ENCODE peak calls at places on chromosomes 12 and 14, in eight cellular contexts. Y is right atrium auricular region, G is testis, F is colonic mucosa, E is retinal pigment epithelial cell, P is BE2C, J is thoracic aorta, L is neural progenitor cell. B is an unnamed sample.

GRCh38 chr12:93518725-93519124 is 51.4 kb downstream of the MRPL42 start:
- DNase-seq in Y (no peak), G (no peak), F (no peak), E (peak), P (no peak), J (no peak), L (no peak), B (no peak)

GRCh38 chr12:58500399-58500798 is 419.9 kb downstream of the LRIG3 start:
- DNase-seq in Y (no peak), G (no peak), F (no peak), E (no peak), P (no peak), J (no peak), L (no peak), B (no peak)

GRCh38 chr14:54676822-54677708 is 110.1 kb downstream of the SAMD4A start:
- DNase-seq in Y (peak), G (no peak), F (no peak), E (peak), P (no peak), J (no peak), L (peak), B (peak)

GRCh38 chr12:59403259-59403932 is 192.4 kb upstream of the SLC16A7 start:
- DNase-seq in Y (no peak), G (peak), F (peak), E (peak), P (peak), J (no peak), L (peak), B (no peak)

GRCh38 chr14:40574780-40575179 is 1031.9 kb upstream of the LRFN5 start:
- DNase-seq in Y (no peak), G (no peak), F (no peak), E (no peak), P (no peak), J (no peak), L (no peak), B (no peak)

GRCh38 chr14:63030113-63030512 is 15.1 kb downstream of the KCNH5 start:
- DNase-seq in Y (no peak), G (no peak), F (no peak), E (no peak), P (no peak), J (no peak), L (peak), B (no peak)

GRCh38 chr14:53979747-53980642 is 23.4 kb upstream of the BMP4 start:
- DNase-seq in Y (no peak), G (no peak), F (no peak), E (peak), P (no peak), J (no peak), L (no peak), B (no peak)

GRCh38 chr12:15278816-15279658 is 43.3 kb upstream of the PTPRO start:
- DNase-seq in Y (peak), G (peak), F (peak), E (no peak), P (peak), J (peak), L (no peak), B (no peak)

GRCh38 chr12:66154776-66155175 is 15.0 kb downstream of the TMBIM4 start:
- DNase-seq in Y (no peak), G (no peak), F (no peak), E (no peak), P (no peak), J (no peak), L (no peak), B (no peak)

GRCh38 chr12:3255071-3255470 is 177.9 kb downstream of the TSPAN9 start:
- DNase-seq in Y (no peak), G (no peak), F (no peak), E (no peak), P (no peak), J (no peak), L (no peak), B (no peak)

GRCh38 chr14:92323031-92323915 is at the start of gene SLC24A4:
- DNase-seq in Y (no peak), G (peak), F (no peak), E (no peak), P (no peak), J (no peak), L (peak), B (no peak)
- H3K4me3 ChIP-seq in Y (no peak), G (peak), F (peak), E (no peak), P (no peak), J (peak), L (peak), B (no peak)

GRCh38 chr12:100058482-100059029 is 73.8 kb upstream of the ANKS1B start:
- DNase-seq in Y (no peak), G (no peak), F (no peak), E (peak), P (no peak), J (no peak), L (no peak), B (peak)
- TF ChIP-seq CTCF in Y (no peak), G (no peak), F (no peak), E (peak), P (peak), J (no peak), L (no peak), B (peak)

GRCh38 chr14:29927596-29928341 is at the start of gene PRKD1:
- DNase-seq in Y (peak), G (peak), F (peak), E (no peak), P (peak), J (no peak), L (peak), B (no peak)

GRCh38 chr14:29925106-29925722 is 2.4 kb downstream of the PRKD1 start:
- DNase-seq in Y (no peak), G (no peak), F (no peak), E (no peak), P (no peak), J (no peak), L (peak), B (peak)

GRCh38 chr14:29926228-29926627 is 1.4 kb downstream of the PRKD1 start:
- DNase-seq in Y (no peak), G (no peak), F (no peak), E (no peak), P (no peak), J (no peak), L (peak), B (no peak)

GRCh38 chr14:29926701-29927595 is 699 bp downstream of the PRKD1 start:
- DNase-seq in Y (peak), G (peak), F (peak), E (no peak), P (peak), J (no peak), L (peak), B (no peak)

GRCh38 chr14:29925736-29926135 is 1.9 kb downstream of the PRKD1 start:
- DNase-seq in Y (no peak), G (no peak), F (no peak), E (no peak), P (no peak), J (no peak), L (peak), B (no peak)
- H3K4me3 ChIP-seq in Y (no peak), G (peak), F (no peak), E (no peak), P (no peak), J (peak), L (peak), B (peak)

DNA sequence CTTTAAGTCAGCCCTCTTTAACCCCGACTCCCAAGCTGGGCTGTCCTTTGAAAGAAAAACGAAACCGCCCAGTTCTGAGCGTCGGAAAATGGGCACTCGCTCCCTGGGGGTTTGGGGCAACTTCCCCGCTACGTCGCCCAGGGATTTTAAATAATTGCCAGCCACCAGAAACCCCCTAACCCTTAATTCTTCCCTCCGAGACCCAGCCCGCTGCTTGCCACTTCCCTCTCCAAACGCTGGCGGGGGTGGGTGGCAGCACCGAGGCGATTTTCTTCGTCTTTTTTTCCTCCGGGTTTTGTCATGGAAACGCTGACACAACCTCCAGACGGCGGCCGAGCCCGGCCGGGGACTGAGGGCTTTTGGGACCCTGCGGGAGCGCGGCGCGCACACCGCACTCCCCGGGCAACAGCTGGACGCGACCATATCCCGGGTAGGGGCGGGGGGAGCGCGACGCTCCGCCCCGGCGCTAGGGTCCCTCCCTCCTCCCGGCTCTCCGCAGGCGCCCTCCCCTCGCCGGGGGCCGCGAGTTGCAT is at the start of gene CHST11:
- DNase-seq in Y (peak), G (peak), F (peak), E (peak), P (peak), J (peak), L (peak), B (peak)
- TF ChIP-seq CTCF in Y (no peak), G (peak), F (no peak), E (peak), P (peak), J (peak), L (peak), B (peak)

GRCh38 chr14:73723799-73724621 is 9.8 kb upstream of the PNMA1 start:
- DNase-seq in Y (peak), G (peak), F (peak), E (no peak), P (no peak), J (peak), L (peak), B (peak)
- H3K4me3 ChIP-seq in Y (no peak), G (no peak), F (no peak), E (no peak), P (no peak), J (peak), L (no peak), B (no peak)

DNA sequence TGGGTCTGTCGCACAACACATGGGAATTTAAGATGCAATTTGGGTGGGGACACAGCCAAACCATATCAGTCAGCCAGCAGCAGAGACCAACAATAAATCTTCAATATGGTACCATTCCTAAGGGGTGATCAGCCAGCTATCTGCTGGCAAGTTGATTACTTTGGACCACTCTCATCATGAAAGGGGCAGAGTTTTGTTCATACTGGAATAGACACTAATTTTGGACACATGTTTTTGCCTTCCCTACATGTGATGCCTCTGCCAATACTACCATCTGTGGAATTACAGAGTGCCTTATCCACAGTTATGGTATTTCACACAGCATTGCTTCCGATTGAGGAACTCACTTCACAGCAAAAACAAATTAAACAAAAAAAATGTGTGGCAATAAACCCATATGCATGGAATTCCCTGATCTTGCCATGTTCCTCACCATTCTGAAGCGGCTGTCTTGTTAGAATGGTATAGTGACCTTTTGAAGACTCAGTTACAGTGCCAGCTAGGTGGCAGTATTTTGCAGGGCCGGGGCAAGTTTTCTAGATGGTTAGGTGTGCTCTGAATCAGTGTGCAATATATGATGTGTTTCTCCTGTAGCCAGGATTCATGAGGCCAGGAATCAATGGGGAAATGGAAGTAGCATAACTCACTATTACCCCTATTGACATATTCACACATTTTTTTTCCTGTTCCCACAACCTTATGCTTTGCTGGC is 179.0 kb upstream of the IGF1 start:
- DNase-seq in Y (no peak), G (peak), F (no peak), E (no peak), P (no peak), J (no peak), L (no peak), B (no peak)
- TF ChIP-seq CTCF in Y (no peak), G (no peak), F (no peak), E (peak), P (peak), J (no peak), L (peak), B (no peak)

DNA sequence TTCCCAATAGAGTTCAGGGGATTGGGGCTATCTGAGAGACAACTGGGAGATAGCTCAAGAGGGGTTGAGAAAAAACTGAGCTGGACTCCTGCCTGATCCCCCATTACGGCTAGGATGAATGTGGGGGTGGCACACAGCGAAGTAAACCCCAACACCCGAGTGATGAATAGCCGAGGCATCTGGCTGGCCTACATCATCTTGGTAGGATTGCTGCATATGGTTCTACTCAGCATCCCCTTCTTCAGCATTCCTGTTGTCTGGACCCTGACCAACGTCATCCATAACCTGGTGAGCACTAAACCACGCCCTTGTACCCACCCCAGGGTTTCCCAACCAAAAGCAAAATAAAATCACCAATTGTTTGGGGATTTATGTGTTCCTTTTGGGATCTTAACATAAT is 1.0 kb downstream of the ORMDL2 start:
- DNase-seq in Y (no peak), G (no peak), F (no peak), E (no peak), P (no peak), J (no peak), L (no peak), B (no peak)
- H3K4me3 ChIP-seq in Y (peak), G (no peak), F (peak), E (peak), P (peak), J (peak), L (peak), B (peak)

GRCh38 chr14:22407033-22407432 is 182.0 kb downstream of the DAD1 start:
- DNase-seq in Y (no peak), G (no peak), F (no peak), E (no peak), P (no peak), J (no peak), L (no peak), B (no peak)

GRCh38 chr14:22410497-22410896 is 178.5 kb downstream of the DAD1 start:
- DNase-seq in Y (no peak), G (no peak), F (no peak), E (no peak), P (no peak), J (no peak), L (no peak), B (no peak)

GRCh38 chr14:22403286-22403685 is 185.7 kb downstream of the DAD1 start:
- DNase-seq in Y (no peak), G (no peak), F (no peak), E (no peak), P (no peak), J (no peak), L (no peak), B (no peak)

GRCh38 chr14:22400590-22401259 is 188.3 kb downstream of the DAD1 start:
- DNase-seq in Y (no peak), G (no peak), F (no peak), E (no peak), P (no peak), J (no peak), L (no peak), B (no peak)

GRCh38 chr14:22405201-22405600 is 183.8 kb downstream of the DAD1 start:
- DNase-seq in Y (no peak), G (no peak), F (no peak), E (no peak), P (no peak), J (no peak), L (no peak), B (no peak)
- TF ChIP-seq CTCF in Y (no peak), G (no peak), F (no peak), E (no peak), P (no peak), J (no peak), L (no peak), B (no peak)